ENCODE peak calls at places on chromosomes 12 and 14, in six cellular contexts. H is IMR-90, F is HepG2, B is neural progenitor cell, R is keratinocyte, W is endothelial cell of umbilical vein. U is an unnamed sample.

GRCh38 chr14:32078030-32078793 is 1.1 kb downstream of the ARHGAP5 start:
- DNase-seq in W (peak; percentile 67), B (peak; percentile 27), R (no peak), F (peak; percentile 70), H (peak; percentile 24), U (peak; percentile 39)

GRCh38 chr14:61678966-61679365 is 16.3 kb upstream of the HIF1A start:
- DNase-seq in R (no peak), H (no peak), B (peak; percentile 86), W (no peak), F (no peak), U (no peak)

GRCh38 chr12:12673296-12673695 is 22.7 kb downstream of the GPR19 start:
- DNase-seq in W (no peak), B (no peak), H (peak; percentile 13), F (no peak), R (no peak), U (peak; percentile 53)

GRCh38 chr12:128269108-128269713 is 2.2 kb downstream of the TMEM132C start:
- DNase-seq in W (no peak), F (no peak), B (peak; percentile 47), H (no peak), R (no peak), U (no peak)

GRCh38 chr12:15756822-15757221 is 32.4 kb downstream of the EPS8 start:
- DNase-seq in W (no peak), F (no peak), H (peak; percentile 62), R (no peak), B (no peak), U (peak; percentile 29)

GRCh38 chr14:92531151-92531873 is 17.7 kb downstream of the RIN3 start:
- DNase-seq in R (no peak), F (no peak), W (no peak), H (no peak), B (no peak), U (no peak)

GRCh38 chr12:115820661-115821060 is 456.8 kb downstream of the MED13L start:
- DNase-seq in F (no peak), W (no peak), H (no peak), B (no peak), R (no peak), U (no peak)

GRCh38 chr14:77039285-77040058 is 11.0 kb upstream of the IRF2BPL start:
- DNase-seq in F (no peak), B (no peak), W (peak; percentile 51), H (peak; percentile 69), R (no peak), U (no peak)

GRCh38 chr12:16726879-16727278 is 120.9 kb upstream of the LMO3 start:
- DNase-seq in F (no peak), B (no peak), W (no peak), R (no peak), H (peak; percentile 16), U (no peak)

GRCh38 chr14:72616811-72617210 is 277.1 kb downstream of the DPF3 start:
- DNase-seq in R (no peak), B (no peak), W (no peak), F (no peak), H (no peak), U (no peak)

GRCh38 chr12:13135336-13136178 is 32.1 kb upstream of the GSG1 start:
- DNase-seq in B (no peak), R (peak; percentile 84), W (peak; percentile 46), F (no peak), H (peak; percentile 83), U (peak; percentile 97)

GRCh38 chr14:51860836-51861583 is 598 bp downstream of the GNG2 start:
- DNase-seq in R (no peak), B (no peak), W (no peak), F (no peak), H (peak; percentile 53), U (peak; percentile 43)

GRCh38 chr12:130764475-130765185 is 48.5 kb upstream of the RIMBP2 start:
- DNase-seq in H (peak; percentile 33), B (no peak), R (no peak), F (no peak), W (peak; percentile 15), U (peak; percentile 40)

GRCh38 chr12:26524862-26525465 is 308.0 kb downstream of the ITPR2 start:
- DNase-seq in B (peak; percentile 4), R (no peak), W (peak; percentile 21), F (no peak), H (peak; percentile 28), U (peak; percentile 73)

GRCh38 chr12:98725481-98726247 is 80.6 kb downstream of the APAF1 start:
- DNase-seq in F (peak; percentile 28), H (peak; percentile 80), W (peak; percentile 51), B (peak; percentile 66), R (no peak), U (peak; percentile 62)

GRCh38 chr12:67394600-67394999 is 125.4 kb downstream of the CAND1 start:
- DNase-seq in W (peak; percentile 9), F (no peak), B (peak; percentile 45), R (no peak), H (peak; percentile 57), U (no peak)

GRCh38 chr12:118813778-118814359 is 167.5 kb upstream of the SRRM4 start:
- DNase-seq in H (no peak), W (no peak), B (peak; percentile 16), R (no peak), F (no peak), U (no peak)

GRCh38 chr12:87982208-87982607 is 47.0 kb downstream of the C12orf50 start:
- DNase-seq in F (no peak), B (no peak), R (no peak), H (peak; percentile 69), W (no peak), U (no peak)

GRCh38 chr14:100526632-100527031 is 60.6 kb downstream of the BEGAIN start:
- DNase-seq in W (no peak), R (no peak), H (peak; percentile 18), F (no peak), B (no peak), U (no peak)
- H3K9ac ChIP-seq in W (no peak overlapping the region), R (no peak overlapping the region), H (no peak overlapping the region), F (no peak overlapping the region), B (no peak overlapping the region), U (no peak overlapping the region)

DNA sequence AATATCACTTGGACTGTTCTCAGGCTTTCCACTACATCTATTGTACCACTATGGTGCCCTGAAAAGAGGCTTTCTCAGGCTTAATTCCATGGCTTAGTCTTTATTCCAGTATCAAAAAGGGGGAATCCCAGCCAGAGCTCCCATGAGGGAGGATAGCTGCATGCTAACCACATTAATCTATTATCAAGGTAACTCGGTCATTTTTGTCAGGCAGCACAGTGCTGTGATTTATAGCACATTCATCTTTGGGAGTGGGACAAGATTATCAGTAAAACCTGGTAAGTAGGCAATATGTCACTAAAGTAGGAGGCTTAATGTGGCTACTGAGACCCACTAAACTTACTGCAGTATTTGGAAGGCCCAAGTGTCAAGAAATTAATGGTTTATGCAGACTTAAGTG is 58.9 kb downstream of the DAD1 start:
- DNase-seq in B (no peak), W (no peak), F (no peak), R (no peak), H (no peak), U (no peak)
- H3K4me2 ChIP-seq in B (no peak overlapping the region), W (no peak overlapping the region), F (no peak overlapping the region), R (no peak overlapping the region), H (no peak overlapping the region), U (no peak overlapping the region)

DNA sequence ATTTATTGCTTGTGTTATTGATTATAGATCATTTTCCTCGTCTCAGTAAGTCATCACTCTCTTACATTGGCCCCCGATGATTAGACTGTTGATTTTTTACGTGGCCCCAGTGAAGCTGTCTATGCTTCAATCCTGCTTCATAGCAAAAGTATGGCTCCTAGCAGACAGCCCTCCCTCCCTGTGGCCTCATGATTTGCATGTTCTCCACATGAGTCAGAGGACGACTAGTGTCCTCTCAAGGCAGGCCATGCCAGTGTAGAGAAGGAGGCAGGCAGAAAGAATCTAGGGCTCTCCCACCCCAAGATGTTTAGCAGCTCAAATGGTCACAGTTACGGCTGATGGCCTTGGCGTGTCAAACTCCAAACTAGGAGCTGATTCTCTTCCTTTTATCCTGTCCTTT is 59.6 kb downstream of the FIGNL2 start:
- DNase-seq in R (no peak), H (peak; percentile 80), B (no peak), W (no peak), F (no peak), U (peak; percentile 23)
- TF ChIP-seq CTCF in R (no peak), H (no peak), B (no peak), W (no peak), F (no peak), U (no peak)

GRCh38 chr12:53725824-53726223 is 1.4 kb downstream of the CALCOCO1 start:
- DNase-seq in W (no peak), F (no peak), R (no peak), B (no peak), H (peak; percentile 19), U (peak; percentile 13)
- H3K9ac ChIP-seq in W (no peak overlapping the region), F (no peak overlapping the region), R (peak overlapping the region; percentile 86), B (no peak overlapping the region), H (peak overlapping the region; percentile 28), U (no peak overlapping the region)

DNA sequence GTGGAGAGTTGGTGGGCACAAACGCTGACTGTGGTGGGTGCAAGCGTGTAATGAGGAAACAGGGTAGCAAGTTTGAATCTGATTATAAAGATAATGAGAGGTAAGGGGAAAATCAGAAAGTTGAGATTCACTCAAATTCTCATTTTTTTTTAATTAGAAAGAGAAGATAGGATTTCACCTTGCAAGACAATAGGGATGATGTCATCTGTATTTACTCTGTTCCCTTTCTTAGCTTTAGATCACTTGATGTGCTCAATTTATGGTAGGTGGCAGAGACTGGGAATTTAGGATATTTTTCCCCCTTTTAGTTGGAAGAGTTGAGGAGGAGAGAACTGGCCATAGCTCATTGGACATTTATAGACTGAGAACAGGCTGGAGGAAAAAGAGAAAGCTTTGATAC is 363.6 kb downstream of the AEBP2 start:
- DNase-seq in H (no peak), F (no peak), B (no peak), W (no peak), R (no peak), U (no peak)
- H3K4me2 ChIP-seq in H (no peak overlapping the region), F (no peak overlapping the region), B (no peak overlapping the region), W (no peak overlapping the region), R (no peak overlapping the region), U (no peak overlapping the region)

DNA sequence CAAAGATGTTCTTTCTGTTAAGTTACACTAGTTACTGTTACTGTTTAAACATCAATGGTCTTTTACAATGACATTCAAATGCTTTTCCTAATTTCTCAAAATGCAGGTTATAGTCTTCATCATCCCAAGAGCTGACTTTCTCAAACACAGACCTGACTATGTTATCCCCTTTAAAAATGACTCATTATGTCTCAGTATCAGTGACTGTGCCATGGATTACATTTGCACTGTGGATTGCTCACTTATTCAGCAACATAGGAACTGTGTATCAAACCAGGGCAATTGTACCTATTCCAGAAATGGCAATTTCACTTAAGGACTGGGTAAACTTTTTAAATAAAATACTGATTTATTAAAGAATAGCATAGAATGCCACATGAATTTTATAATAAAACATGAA is 630.2 kb upstream of the NOVA1 start:
- DNase-seq in H (no peak), B (no peak), W (no peak), R (no peak), F (no peak), U (peak; percentile 43)
- TF ChIP-seq CTCF in H (no peak), B (no peak), W (no peak), R (no peak), F (no peak), U (no peak)

U was measured in PC-3.